ENCODE peak calls at places on chromosomes 3 and 15, in seven cellular contexts. V is DND-41, I is HepG2, O is IMR-90, F is colonic mucosa, L is neuronal stem cell, U is neural progenitor cell. M is an unnamed sample.

GRCh38 chr3:12758025-12758830 is 831 bp downstream of the TMEM40 start:
- DNase-seq in L (no peak), U (no peak), I (no peak), O (peak; percentile 67), V (no peak), F (no peak), M (peak; percentile 57)

GRCh38 chr15:90190606-90191343 is 10.4 kb upstream of the SEMA4B start:
- DNase-seq in V (no peak), F (peak; percentile 87), U (no peak), I (no peak), L (no peak), O (no peak), M (no peak)

GRCh38 chr3:12416731-12417130 is 67.5 kb upstream of the TSEN2 start:
- DNase-seq in F (no peak), U (no peak), V (no peak), I (no peak), L (no peak), O (no peak), M (no peak)

GRCh38 chr15:99016680-99017321 is 9.2 kb upstream of the PGPEP1L start:
- DNase-seq in V (peak; percentile 51), F (no peak), U (no peak), O (peak; percentile 66), I (no peak), L (no peak), M (peak; percentile 37)

GRCh38 chr15:51386486-51386885 is 45.0 kb downstream of the GLDN start:
- DNase-seq in F (no peak), I (no peak), L (no peak), V (no peak), O (no peak), U (no peak), M (no peak)

GRCh38 chr3:179962617-179963387 is 73.9 kb downstream of the PEX5L start:
- DNase-seq in L (no peak), I (no peak), F (no peak), U (no peak), O (no peak), V (no peak), M (no peak)

GRCh38 chr3:142844339-142844977 is 44.4 kb downstream of the PCOLCE2 start:
- DNase-seq in L (no peak), F (no peak), U (peak; percentile 33), V (no peak), I (peak; percentile 16), O (peak; percentile 38), M (peak; percentile 62)

GRCh38 chr3:193240436-193240849 is 579 bp upstream of the PLAAT1 start:
- DNase-seq in V (no peak), F (no peak), I (no peak), U (peak; percentile 41), L (no peak), O (no peak), M (peak; percentile 44)

GRCh38 chr3:2110597-2111117 is 12.0 kb downstream of the CNTN4 start:
- DNase-seq in V (no peak), I (no peak), F (no peak), O (no peak), U (no peak), L (no peak), M (no peak)

GRCh38 chr15:74779162-74779648 is 2.7 kb upstream of the CSK start:
- DNase-seq in V (no peak), U (no peak), F (peak; percentile 18), O (no peak), I (no peak), L (no peak), M (no peak)

GRCh38 chr15:80615783-80616391 is 79.2 kb upstream of the ABHD17C start:
- DNase-seq in F (peak; percentile 73), L (no peak), V (no peak), O (peak; percentile 66), I (peak; percentile 87), U (no peak), M (peak; percentile 81)

GRCh38 chr3:80052271-80052670 is 284.5 kb upstream of the ROBO1 start:
- DNase-seq in O (no peak), I (no peak), L (no peak), F (no peak), U (no peak), V (no peak), M (no peak)

GRCh38 chr3:196138927-196139680 is 57.2 kb upstream of the TFRC start:
- DNase-seq in O (peak; percentile 81), L (no peak), U (no peak), F (no peak), I (no peak), V (no peak), M (peak; percentile 75)

GRCh38 chr15:80761754-80762153 is 17.4 kb upstream of the CEMIP start:
- DNase-seq in U (no peak), F (no peak), V (no peak), I (no peak), O (no peak), L (no peak), M (no peak)

GRCh38 chr15:83904107-83904720 is 250.3 kb downstream of the ADAMTSL3 start:
- DNase-seq in V (no peak), L (no peak), O (peak; percentile 59), U (no peak), I (no peak), F (no peak), M (peak; percentile 85)

GRCh38 chr3:162082516-162082915 is 585.9 kb downstream of the OTOL1 start:
- DNase-seq in O (no peak), L (no peak), U (no peak), I (no peak), V (no peak), F (no peak), M (no peak)

GRCh38 chr3:157176108-157176507 is 16.2 kb upstream of the CCNL1 start:
- DNase-seq in V (no peak), I (no peak), F (no peak), U (no peak), O (peak; percentile 54), L (no peak), M (peak; percentile 54)

GRCh38 chr3:129233538-129233937 is 15.9 kb upstream of the COPG1 start:
- DNase-seq in U (no peak), L (no peak), I (no peak), F (peak; percentile 39), O (no peak), V (no peak), M (no peak)

GRCh38 chr15:43799945-43800285 is at the start of gene SERINC4:
- DNase-seq in U (peak; percentile 66), V (no peak), I (no peak), F (no peak), O (no peak), L (no peak), M (no peak)

GRCh38 chr15:66294157-66294931 is 976 bp downstream of the DIS3L start:
- DNase-seq in I (peak; percentile 33), O (peak; percentile 66), L (peak; percentile 37), U (peak; percentile 16), V (no peak), F (peak; percentile 66), M (peak; percentile 80)

GRCh38 chr15:25715536-25716413 is 147.4 kb downstream of the ATP10A start:
- DNase-seq in I (no peak), F (no peak), V (no peak), O (no peak), U (no peak), L (no peak), M (no peak)

GRCh38 chr3:71874618-71875017 is 89.7 kb upstream of the PROK2 start:
- DNase-seq in I (no peak), O (no peak), L (no peak), F (no peak), V (no peak), U (no peak), M (no peak)

GRCh38 chr15:84987949-84988624 is 6.4 kb downstream of the PDE8A start:
- DNase-seq in V (no peak), U (no peak), F (no peak), I (no peak), L (no peak), O (no peak), M (no peak)

GRCh38 chr3:86929046-86929445 is 61.9 kb downstream of the VGLL3 start:
- DNase-seq in V (no peak), U (no peak), I (no peak), O (peak; percentile 71), F (no peak), L (no peak), M (no peak)
- H3K27ac ChIP-seq in V (no peak overlapping the region), U (no peak overlapping the region), I (no peak overlapping the region), O (no peak overlapping the region), F (no peak overlapping the region), L (no peak overlapping the region), M (no peak overlapping the region)

DNA sequence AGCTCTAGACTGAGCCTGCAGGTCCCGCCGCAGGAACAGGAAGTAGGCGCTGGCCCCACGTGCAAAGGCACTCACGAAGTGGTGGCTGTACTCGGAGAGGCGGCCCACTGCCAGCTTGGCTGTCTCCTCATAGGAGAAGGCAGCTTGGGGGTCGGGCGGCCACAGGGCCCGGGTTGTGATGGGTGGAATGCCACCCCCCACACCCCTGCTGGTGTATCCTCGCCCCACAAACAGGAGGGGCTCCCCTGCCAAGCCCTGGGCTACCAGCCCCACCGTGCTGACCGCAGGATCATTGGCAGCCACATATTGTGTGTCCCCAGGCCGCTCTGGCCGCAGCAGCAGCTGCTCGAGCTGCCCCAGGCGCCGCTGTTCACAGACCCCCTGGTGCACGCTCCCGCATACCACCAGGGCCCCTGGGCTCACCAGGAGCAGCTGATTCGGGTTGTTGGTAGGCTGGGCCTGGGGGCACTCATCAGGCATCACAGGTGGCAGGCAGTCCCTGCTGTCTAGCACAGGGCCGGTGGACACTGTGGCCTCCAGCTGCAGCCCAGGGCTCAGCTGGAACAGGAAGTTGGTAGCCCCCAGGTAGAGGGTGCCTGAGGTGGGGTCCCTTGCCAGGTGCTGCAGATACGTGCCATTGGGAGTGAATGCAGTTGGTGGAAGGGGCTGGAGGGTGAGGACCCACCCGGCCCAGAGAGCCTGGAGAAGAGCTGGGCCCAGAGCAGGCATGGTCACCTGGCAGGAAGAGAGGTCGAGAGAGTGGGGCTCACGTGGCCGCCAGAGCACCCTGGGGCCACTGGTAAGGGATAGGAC is 5.8 kb downstream of the PLXNB1 start:
- DNase-seq in V (no peak), I (no peak), F (no peak), O (no peak), L (no peak), U (no peak), M (no peak)
- H3K9ac ChIP-seq in V (no peak overlapping the region), I (no peak overlapping the region), F (no peak overlapping the region), O (no peak overlapping the region), L (peak overlapping the region; percentile 32), U (no peak overlapping the region), M (no peak overlapping the region)

GRCh38 chr3:99713440-99713839 is 75.0 kb downstream of the COL8A1 start:
- DNase-seq in L (no peak), I (no peak), F (no peak), O (no peak), V (no peak), U (no peak), M (no peak)
- H3K4me3 ChIP-seq in L (no peak overlapping the region), I (no peak overlapping the region), F (no peak overlapping the region), O (no peak overlapping the region), V (no peak overlapping the region), U (no peak overlapping the region), M (no peak overlapping the region)

DNA sequence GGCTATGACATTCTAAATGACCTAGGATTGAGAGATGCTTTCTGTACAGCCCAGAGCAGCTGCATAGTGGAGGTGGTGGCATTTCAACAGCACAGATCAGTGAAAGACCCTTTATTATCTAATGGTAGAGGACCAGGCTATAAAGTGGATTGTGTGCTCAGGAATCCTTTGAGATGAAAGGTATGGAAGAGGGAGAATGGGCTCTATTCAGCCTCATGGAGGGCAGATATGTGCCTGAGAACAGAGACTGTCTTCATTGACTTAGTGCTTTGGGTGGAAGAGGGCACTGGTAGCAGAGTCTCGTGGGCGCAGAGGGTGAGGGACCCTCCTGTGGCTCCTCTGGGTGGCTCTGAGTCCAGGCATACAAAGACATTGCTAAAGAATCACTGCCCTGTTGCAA is 130.0 kb upstream of the SLC24A5 start:
- DNase-seq in V (no peak), I (no peak), O (no peak), L (no peak), U (no peak), F (no peak), M (no peak)
- H3K27ac ChIP-seq in V (no peak overlapping the region), I (no peak overlapping the region), O (no peak overlapping the region), L (no peak overlapping the region), U (no peak overlapping the region), F (no peak overlapping the region), M (no peak overlapping the region)

M was measured in fibroblast of lung.